ENCODE peak calls at places on chromosomes 11 and 22, in nine cellular contexts. N, K, I, C, R, G, A, U and H are unnamed samples.
A peak's percentile ranks its signal among the peaks of the same experiment; 100 is the strongest.

GRCh38 chr11:19370100-19370861 is 129.5 kb upstream of the E2F8 start:
- DNase-seq in N (no peak), I (no peak), U (peak; percentile 31), G (peak; percentile 38), K (peak; percentile 89), C (no peak), A (no peak), R (no peak), H (no peak)

GRCh38 chr22:39690901-39691620 is 120.5 kb downstream of the CACNA1I start:
- DNase-seq in U (no peak), A (no peak), G (no peak), R (no peak), I (peak; percentile 47), K (no peak), N (no peak), C (no peak), H (peak; percentile 64)

GRCh38 chr22:47034905-47035419 is 272.5 kb downstream of the TBC1D22A start:
- DNase-seq in G (no peak), A (no peak), K (no peak), R (no peak), U (no peak), C (no peak), N (no peak), I (no peak), H (no peak)

GRCh38 chr11:118294053-118294452 is 10.5 kb upstream of the CD3E start:
- DNase-seq in K (no peak), G (no peak), A (no peak), N (no peak), I (no peak), U (no peak), C (no peak), R (no peak), H (no peak)

GRCh38 chr22:32327596-32328171 is 30.0 kb upstream of the RFPL3 start:
- DNase-seq in R (no peak), N (no peak), K (no peak), U (no peak), I (no peak), G (no peak), C (no peak), A (no peak), H (no peak)

GRCh38 chr11:62648967-62649364 is 2.6 kb upstream of the GANAB start:
- DNase-seq in N (no peak), R (no peak), I (no peak), U (peak; percentile 11), K (no peak), C (peak; percentile 14), A (no peak), G (no peak), H (no peak)

GRCh38 chr11:112277937-112278336 is 17.3 kb upstream of the PLET1 start:
- DNase-seq in R (no peak), A (no peak), C (no peak), K (peak; percentile 55), G (no peak), U (no peak), I (no peak), N (no peak), H (no peak)

GRCh38 chr22:46052331-46052771 is 75.4 kb upstream of the WNT7B start:
- DNase-seq in U (peak; percentile 37), G (no peak), I (no peak), R (no peak), K (peak; percentile 43), N (no peak), C (no peak), A (no peak), H (no peak)

GRCh38 chr11:61577383-61578118 is 3.3 kb downstream of the SYT7 start:
- DNase-seq in K (no peak), C (no peak), U (no peak), R (no peak), I (peak; percentile 83), A (peak; percentile 26), N (no peak), G (peak; percentile 26), H (peak; percentile 77)
- TF ChIP-seq CTCF in K (no peak), C (no peak), U (no peak), R (no peak), I (peak; percentile 48), A (peak; percentile 61), N (peak; percentile 44), G (no peak), H (peak; percentile 21)

DNA sequence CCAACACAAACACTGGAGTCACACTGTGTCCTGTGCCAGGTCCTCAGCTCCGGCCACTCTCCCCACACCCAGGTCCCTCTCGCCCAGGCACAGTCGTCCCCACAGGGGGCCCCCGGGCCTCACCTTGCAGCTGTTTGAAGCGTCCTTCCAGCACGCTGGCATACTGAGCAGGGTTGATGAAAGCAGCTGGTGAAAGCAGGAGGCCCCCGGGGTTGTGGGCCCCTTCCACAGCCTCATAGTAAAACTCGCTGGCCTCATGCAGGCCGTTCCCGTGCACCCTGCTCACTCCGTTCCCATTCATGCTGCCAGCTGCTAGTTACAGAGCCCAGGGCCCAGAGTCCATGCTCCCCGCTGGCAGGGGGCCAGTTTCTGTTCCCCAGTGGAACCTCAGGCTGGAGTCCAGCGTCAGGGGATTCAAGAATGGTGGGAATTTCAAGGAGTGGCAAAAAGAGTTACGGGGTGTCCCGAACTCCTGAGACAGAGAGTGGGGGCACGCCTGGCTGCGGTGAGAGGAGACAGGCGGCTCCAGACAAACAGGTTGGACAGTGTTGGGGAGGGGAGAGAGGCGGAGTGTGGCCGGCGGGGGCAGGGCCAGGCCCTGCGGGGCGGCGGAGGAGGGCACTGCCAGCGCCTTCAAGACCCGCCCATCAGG is 10.6 kb downstream of the SPTBN2 start:
- DNase-seq in N (no peak), G (peak; percentile 55), A (no peak), C (no peak), R (no peak), U (peak; percentile 82), K (no peak), I (peak; percentile 56), H (peak; percentile 46)
- TF ChIP-seq CTCF in N (peak; percentile 27), G (no peak), A (no peak), C (no peak), R (no peak), U (peak; percentile 77), K (no peak), I (no peak), H (peak; percentile 43)

GRCh38 chr11:57390535-57390934 is at the start of gene PRG2:
- DNase-seq in A (no peak), C (no peak), K (no peak), R (no peak), N (no peak), U (no peak), I (no peak), G (no peak), H (no peak)

GRCh38 chr11:57391546-57391945 is 1.1 kb upstream of the PRG2 start:
- DNase-seq in U (no peak), K (no peak), A (no peak), R (no peak), N (no peak), I (no peak), C (no peak), G (no peak), H (no peak)

GRCh38 chr11:57386178-57386945 is 4.1 kb downstream of the PRG2 start:
- DNase-seq in I (no peak), R (no peak), U (no peak), A (no peak), G (no peak), N (no peak), K (no peak), C (no peak), H (no peak)

GRCh38 chr11:57391111-57391510 is 661 bp upstream of the PRG2 start:
- DNase-seq in U (no peak), C (no peak), R (no peak), I (no peak), K (no peak), A (no peak), G (no peak), N (no peak), H (no peak)

DNA sequence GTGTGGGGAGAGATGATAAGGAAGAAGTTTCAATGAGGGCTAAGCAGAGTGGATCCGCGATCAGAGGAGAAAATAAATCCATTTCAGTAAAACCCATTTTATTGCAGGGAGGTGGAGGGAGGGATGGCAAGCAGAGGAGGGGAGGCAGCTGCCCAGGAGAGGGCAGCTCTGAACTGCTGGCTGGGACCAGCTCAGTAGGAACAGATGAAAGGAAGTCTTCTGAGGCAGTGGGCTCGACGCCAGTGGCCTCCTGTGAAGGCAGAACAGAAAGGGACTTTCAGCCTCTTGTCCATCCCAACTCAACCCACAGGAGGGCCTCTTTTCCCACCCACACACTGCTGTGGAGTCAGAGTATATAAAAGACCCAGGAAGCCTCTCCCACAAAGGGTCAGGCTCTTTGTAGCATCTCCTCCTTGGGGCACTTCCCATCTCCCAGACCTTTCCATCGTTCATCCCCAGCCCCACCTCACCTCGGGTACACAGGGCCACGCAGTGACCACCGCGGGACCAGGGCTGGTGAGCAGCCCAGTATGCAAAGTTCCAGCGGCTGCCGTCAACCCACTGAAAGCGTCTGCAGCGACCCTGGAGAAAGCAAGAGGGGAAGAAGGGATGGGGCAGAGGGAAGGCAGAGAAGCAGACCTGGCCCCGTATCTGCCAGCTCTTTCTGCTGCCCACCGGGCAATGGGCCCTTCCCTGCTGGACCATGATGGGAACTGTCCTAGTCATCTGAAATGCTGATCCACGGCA is 3.0 kb downstream of the PRG2 start:
- DNase-seq in R (no peak), G (peak; percentile 38), K (peak; percentile 9), U (peak; percentile 23), I (no peak), N (no peak), A (no peak), C (no peak), H (no peak)
- TF ChIP-seq CTCF in R (no peak), G (no peak), K (no peak), U (no peak), I (no peak), N (no peak), A (no peak), C (no peak), H (no peak)

DNA sequence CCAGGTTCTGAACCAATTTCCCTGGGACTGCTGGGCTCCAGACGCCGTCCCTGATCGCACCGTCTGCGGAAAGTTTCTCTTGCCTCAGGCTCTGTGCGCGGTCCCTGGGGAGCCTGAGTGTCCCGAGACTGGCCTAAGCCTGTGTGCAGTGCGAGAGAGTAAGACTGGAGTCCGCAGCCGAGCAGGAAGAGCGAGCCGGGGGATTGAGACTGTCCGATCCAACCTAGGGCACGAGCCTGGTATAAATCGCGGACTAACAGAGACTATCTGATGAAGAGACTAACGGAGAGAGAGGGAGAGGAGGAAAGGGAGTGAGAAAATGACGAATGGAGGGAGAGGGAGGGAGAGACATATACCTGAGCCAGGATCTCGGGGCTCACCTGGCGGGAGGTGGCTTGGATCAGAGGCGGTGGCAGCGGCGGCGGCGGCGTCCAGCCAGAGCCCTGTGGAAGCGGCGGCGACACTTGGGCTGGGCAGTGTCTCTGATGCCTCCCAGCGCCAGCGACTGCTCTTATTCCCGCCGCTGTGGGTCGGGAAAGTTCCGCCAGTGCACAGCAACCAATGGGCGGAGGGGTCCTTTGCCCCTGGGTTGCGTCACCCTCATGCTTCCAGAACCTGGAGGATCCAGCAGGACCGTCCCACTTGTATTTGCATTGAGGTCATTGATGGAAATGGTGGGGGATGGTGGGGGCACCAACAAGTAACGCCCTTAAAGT is at the start of gene CALCA:
- DNase-seq in U (no peak), C (no peak), K (no peak), R (no peak), N (no peak), I (peak; percentile 53), G (no peak), A (no peak), H (peak; percentile 46)
- TF ChIP-seq CTCF in U (no peak), C (no peak), K (no peak), R (no peak), N (no peak), I (no peak), G (no peak), A (no peak), H (no peak)

DNA sequence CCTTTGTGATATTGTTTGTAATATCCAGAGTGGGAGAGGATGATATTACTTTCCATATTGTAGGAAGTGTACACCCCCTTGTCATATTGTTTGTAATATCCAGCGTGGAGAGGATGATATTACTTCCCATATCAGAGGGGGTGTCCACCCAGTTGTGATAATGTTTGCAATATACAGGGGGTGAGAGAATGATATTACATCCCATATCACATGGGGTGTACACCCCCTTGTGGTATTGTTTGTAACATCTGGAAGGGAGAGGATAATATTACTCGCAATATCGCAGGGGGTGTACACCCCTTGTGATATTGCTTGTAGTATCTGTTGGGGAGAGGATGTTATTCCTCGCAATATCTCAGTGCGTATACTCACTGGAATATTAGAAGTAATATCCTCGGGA is 61.5 kb downstream of the PRSS23 start:
- DNase-seq in G (no peak), K (no peak), N (no peak), A (no peak), C (no peak), R (no peak), U (no peak), I (no peak), H (no peak)
- TF ChIP-seq CTCF in G (no peak), K (no peak), N (no peak), A (no peak), C (no peak), R (no peak), U (no peak), I (no peak), H (no peak)